ENCODE peak calls at places on chromosomes 6 and 20, in nine cellular contexts. X is cardiac fibroblast, A is astrocyte of the spinal cord, H is left ventricle myocardium inferior, R is mucosa of descending colon, I is HAP-1, K is upper lobe of left lung, Q is GM12865, E is NT2/D1. J is an unnamed sample.

GRCh38 chr6:66361886-66362285 is 654.9 kb upstream of the EYS start:
- DNase-seq in X (no peak), A (no peak), H (no peak), R (peak), I (no peak), K (peak), Q (no peak), E (no peak), J (peak)

GRCh38 chr6:157443066-157443800 is 62.2 kb downstream of the ZDHHC14 start:
- DNase-seq in X (peak), A (peak), H (no peak), R (no peak), I (no peak), K (no peak), Q (peak), E (no peak), J (no peak)

GRCh38 chr6:42029062-42029685 is 21.1 kb upstream of the TAF8 start:
- DNase-seq in X (no peak), A (no peak), H (no peak), R (no peak), I (no peak), K (no peak), Q (no peak), E (no peak), J (no peak)

GRCh38 chr20:39271205-39271604 is 309.1 kb downstream of the DHX35 start:
- DNase-seq in X (no peak), A (no peak), H (peak), R (no peak), I (no peak), K (no peak), Q (no peak), E (no peak), J (peak)

GRCh38 chr6:7431241-7431593 is 41.6 kb downstream of the RIOK1 start:
- DNase-seq in X (no peak), A (no peak), H (no peak), R (no peak), I (no peak), K (no peak), Q (no peak), E (no peak), J (no peak)

GRCh38 chr6:53369876-53370515 is 21.2 kb upstream of the ELOVL5 start:
- DNase-seq in X (no peak), A (no peak), H (no peak), R (no peak), I (no peak), K (no peak), Q (no peak), E (no peak), J (no peak)

GRCh38 chr6:80132942-80133517 is 26.6 kb downstream of the BCKDHB start:
- DNase-seq in X (peak), A (peak), H (peak), R (peak), I (peak), K (no peak), Q (peak), E (peak), J (peak)

GRCh38 chr6:14467591-14467990 is 350.0 kb downstream of the CD83 start:
- DNase-seq in X (no peak), A (no peak), H (no peak), R (no peak), I (no peak), K (no peak), Q (no peak), E (no peak), J (no peak)

GRCh38 chr6:134888316-134888715 is 61.6 kb downstream of the ALDH8A1 start:
- DNase-seq in X (no peak), A (no peak), H (no peak), R (no peak), I (no peak), K (no peak), Q (no peak), E (no peak), J (no peak)

GRCh38 chr20:44829688-44830087 is 19.3 kb upstream of the RIMS4 start:
- DNase-seq in X (no peak), A (no peak), H (no peak), R (no peak), I (no peak), K (no peak), Q (no peak), E (no peak), J (no peak)

GRCh38 chr20:19975436-19975799 is 41.7 kb upstream of the NAA20 start:
- DNase-seq in X (peak), A (peak), H (peak), R (no peak), I (no peak), K (no peak), Q (no peak), E (no peak), J (no peak)

GRCh38 chr20:19977373-19977770 is 39.8 kb upstream of the NAA20 start:
- DNase-seq in X (no peak), A (no peak), H (no peak), R (no peak), I (no peak), K (no peak), Q (no peak), E (no peak), J (no peak)

GRCh38 chr20:19975901-19976300 is 41.3 kb upstream of the NAA20 start:
- DNase-seq in X (peak), A (peak), H (no peak), R (no peak), I (no peak), K (no peak), Q (no peak), E (no peak), J (no peak)

GRCh38 chr20:19978511-19979210 is 38.5 kb upstream of the NAA20 start:
- DNase-seq in X (no peak), A (no peak), H (peak), R (no peak), I (no peak), K (no peak), Q (no peak), E (no peak), J (no peak)

GRCh38 chr20:19976595-19977372 is 40.4 kb upstream of the NAA20 start:
- DNase-seq in X (peak), A (peak), H (peak), R (no peak), I (peak), K (peak), Q (no peak), E (peak), J (peak)
- H3K4me3 ChIP-seq in X (peak), A (peak), H (peak), R (no peak), I (no peak), K (peak), Q (no peak), E (no peak), J (peak)

GRCh38 chr6:18390476-18390875 is 3.3 kb downstream of the RNF144B start:
- DNase-seq in X (no peak), A (peak), H (no peak), R (no peak), I (no peak), K (no peak), Q (no peak), E (no peak), J (no peak)

GRCh38 chr6:18392346-18392877 is 5.3 kb downstream of the RNF144B start:
- DNase-seq in X (no peak), A (no peak), H (no peak), R (no peak), I (no peak), K (no peak), Q (no peak), E (no peak), J (no peak)

GRCh38 chr6:18389479-18389878 is 2.3 kb downstream of the RNF144B start:
- DNase-seq in X (no peak), A (peak), H (no peak), R (no peak), I (no peak), K (no peak), Q (no peak), E (no peak), J (no peak)

GRCh38 chr6:18388942-18389341 is 1.8 kb downstream of the RNF144B start:
- DNase-seq in X (peak), A (peak), H (no peak), R (no peak), I (no peak), K (no peak), Q (no peak), E (no peak), J (no peak)

DNA sequence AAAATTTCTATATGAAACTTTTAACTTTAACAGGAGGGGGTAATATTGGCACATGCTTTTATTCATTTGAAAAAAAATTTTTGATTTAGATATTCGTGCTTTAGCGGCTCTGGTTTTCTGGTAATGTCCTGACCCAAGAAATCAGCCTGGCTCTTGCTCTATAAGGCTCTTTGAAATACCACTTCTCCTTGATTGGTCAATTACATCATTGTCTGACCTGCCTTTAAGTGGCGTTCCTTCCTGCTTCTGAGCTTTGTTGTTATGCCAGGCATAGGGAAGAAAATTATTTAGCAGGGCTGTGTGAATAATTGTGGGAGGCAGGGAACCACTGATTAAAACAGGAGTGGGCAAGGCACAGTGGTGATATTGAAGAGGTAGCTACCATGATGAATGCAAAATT is 3.9 kb downstream of the RNF144B start:
- DNase-seq in X (no peak), A (no peak), H (no peak), R (no peak), I (no peak), K (no peak), Q (no peak), E (no peak), J (no peak)
- H3K4me3 ChIP-seq in X (no peak), A (no peak), H (peak), R (no peak), I (no peak), K (peak), Q (no peak), E (no peak), J (peak)

GRCh38 chr6:159169193-159169555 is at the start of gene FNDC1:
- DNase-seq in X (peak), A (no peak), H (peak), R (peak), I (peak), K (peak), Q (peak), E (no peak), J (peak)

GRCh38 chr6:159168536-159169192 is 536 bp upstream of the FNDC1 start:
- DNase-seq in X (peak), A (peak), H (peak), R (peak), I (peak), K (peak), Q (no peak), E (peak), J (peak)

GRCh38 chr6:159170333-159170672 is 1.1 kb downstream of the FNDC1 start:
- DNase-seq in X (no peak), A (peak), H (no peak), R (no peak), I (no peak), K (no peak), Q (no peak), E (no peak), J (no peak)

GRCh38 chr6:159170999-159171712 is 2.0 kb downstream of the FNDC1 start:
- DNase-seq in X (peak), A (peak), H (peak), R (no peak), I (no peak), K (no peak), Q (no peak), E (no peak), J (peak)

DNA sequence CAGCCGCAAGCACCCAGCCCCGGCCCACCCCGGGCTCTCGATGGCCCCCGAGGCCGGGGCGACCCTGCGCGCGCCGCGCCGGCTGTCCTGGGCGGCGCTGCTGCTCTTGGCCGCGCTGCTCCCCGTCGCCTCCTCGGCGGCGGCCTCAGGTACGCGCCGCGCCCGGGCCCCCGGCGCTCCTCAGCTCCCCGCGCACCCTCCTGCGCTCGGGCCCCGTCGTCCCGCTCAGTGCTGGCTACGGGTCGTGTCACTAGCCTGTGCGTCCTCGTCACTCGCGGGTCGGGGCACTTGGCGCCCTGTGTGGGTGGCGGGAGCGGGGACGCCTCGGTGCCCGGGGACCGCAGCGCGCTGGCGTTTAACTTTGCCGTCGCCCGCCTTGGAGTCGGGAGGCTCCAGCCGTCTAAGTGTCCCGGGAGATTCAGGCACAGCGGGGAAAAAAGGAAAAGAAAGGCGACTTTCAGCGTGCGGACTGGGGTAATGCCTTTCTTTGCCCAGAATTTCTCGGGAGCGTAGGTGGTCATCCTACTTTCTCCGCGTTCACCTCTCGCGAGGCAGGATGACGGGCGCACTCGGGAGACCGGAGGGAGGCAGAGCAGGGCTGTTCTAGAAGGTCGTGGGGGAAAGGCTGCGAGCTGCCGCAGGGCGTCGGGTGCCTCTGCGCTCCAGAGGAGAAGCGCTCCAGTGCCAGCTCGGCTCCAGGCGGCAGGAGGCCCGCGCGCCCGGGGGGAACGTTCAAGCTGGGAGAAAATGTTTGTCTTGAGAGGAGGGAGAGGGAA is 545 bp downstream of the FNDC1 start:
- DNase-seq in X (peak), A (peak), H (peak), R (peak), I (peak), K (peak), Q (no peak), E (peak), J (peak)
- H3K4me3 ChIP-seq in X (peak), A (peak), H (peak), R (no peak), I (peak), K (peak), Q (no peak), E (peak), J (peak)

GRCh38 chr6:153167907-153168306 is 36.8 kb upstream of the RGS17 start:
- DNase-seq in X (no peak), A (no peak), H (no peak), R (no peak), I (no peak), K (no peak), Q (no peak), E (no peak), J (no peak)
- H3K4me3 ChIP-seq in X (no peak), A (no peak), H (no peak), R (no peak), I (no peak), K (no peak), Q (no peak), E (no peak), J (no peak)

DNA sequence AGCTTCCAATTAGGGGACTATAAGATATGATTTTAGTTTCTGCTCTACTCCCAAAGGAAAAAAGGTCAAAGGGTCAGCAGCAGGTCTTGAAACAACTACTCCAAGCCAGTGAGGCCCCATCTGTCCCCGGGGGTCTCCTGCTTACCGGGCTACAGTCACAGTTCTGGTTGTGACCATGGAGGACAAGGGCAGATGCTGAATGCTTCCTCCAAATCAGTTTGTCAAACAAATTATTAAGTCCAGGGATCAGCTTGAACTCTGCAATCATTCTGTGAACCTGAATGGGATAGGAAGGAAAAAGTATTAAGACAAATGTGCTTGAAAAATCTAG is 60.2 kb downstream of the MYH7B start:
- DNase-seq in X (no peak), A (no peak), H (no peak), R (no peak), I (no peak), K (no peak), Q (no peak), E (no peak), J (no peak)
- H3K4me3 ChIP-seq in X (no peak), A (no peak), H (no peak), R (no peak), I (no peak), K (no peak), Q (no peak), E (no peak), J (no peak)

DNA sequence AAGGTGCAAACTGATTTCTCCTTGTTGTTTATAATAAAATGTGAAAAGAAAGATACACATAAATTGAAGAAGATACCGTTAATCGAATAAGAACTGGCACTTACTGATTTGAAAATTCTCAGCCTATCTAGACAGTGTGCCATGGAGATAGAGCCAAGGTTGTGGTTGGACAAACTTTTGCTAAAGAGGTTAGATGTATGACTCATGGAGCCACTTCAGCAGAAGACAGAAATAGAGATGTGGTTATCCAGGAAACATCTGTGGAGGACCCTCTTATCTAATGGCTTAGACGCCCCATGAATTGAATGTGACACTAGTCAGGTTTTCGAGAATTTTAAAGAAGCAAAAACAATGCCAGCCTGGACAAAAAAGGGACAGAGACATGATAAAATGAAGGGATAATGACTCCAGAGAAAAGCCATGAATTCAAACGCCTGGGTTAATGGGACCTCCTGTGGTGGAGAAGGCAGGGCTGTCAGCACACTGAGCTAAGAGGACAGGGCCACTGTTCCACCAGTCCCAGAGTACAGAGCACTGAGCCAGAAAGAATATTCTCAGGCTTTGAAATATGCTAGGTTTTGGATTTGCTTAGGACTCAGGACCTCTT is 280.5 kb downstream of the CLVS2 start:
- DNase-seq in X (no peak), A (peak), H (no peak), R (no peak), I (no peak), K (no peak), Q (no peak), E (peak), J (no peak)
- H3K4me3 ChIP-seq in X (no peak), A (no peak), H (no peak), R (no peak), I (no peak), K (no peak), Q (no peak), E (no peak), J (no peak)

DNA sequence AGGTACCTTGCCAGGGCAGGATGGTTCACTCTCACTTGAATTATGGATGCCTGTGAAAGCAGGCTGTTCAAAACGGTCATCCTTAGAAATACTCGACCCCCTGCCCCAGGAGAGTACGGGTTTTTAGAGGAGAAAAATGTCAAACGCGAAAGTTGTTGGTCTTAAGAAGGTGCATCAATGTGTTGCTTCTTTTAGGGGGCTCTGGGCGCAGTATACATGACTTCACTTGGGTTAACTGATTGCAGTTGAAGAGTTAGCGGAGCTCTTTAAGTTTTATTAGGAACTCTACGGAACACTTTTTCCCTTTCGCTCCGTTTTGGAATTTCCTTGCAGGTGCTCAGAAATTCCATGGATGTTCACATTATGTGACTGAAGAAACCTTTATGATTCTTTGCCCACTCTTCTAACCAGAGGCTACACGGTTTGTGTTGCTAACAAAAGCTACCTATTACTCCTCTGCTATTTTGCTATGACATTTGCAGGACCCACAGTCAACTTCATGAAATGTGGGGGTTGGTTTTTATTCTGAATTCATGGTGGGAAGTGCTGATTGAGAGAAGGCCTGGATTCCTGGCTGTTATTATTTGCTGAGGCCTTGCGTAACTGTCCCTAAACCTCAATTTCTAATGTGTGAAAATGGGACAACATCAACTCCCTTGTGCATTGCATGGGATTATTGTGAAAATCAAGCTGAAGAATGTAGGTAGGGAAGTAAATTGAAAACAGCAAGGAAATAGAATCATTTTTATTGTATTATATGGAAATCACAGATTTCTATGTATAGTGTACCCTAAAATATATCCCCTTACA is 845 bp downstream of the ENPP1 start:
- DNase-seq in X (no peak), A (no peak), H (no peak), R (no peak), I (no peak), K (no peak), Q (no peak), E (no peak), J (no peak)
- H3K4me3 ChIP-seq in X (peak), A (peak), H (peak), R (peak), I (peak), K (peak), Q (no peak), E (peak), J (peak)

GRCh38 chr6:30647039-30647801 is at the start of gene C6orf136:
- DNase-seq in X (peak), A (peak), H (peak), R (peak), I (peak), K (peak), Q (peak), E (peak), J (peak)

GRCh38 chr6:30644769-30645168 is 2.2 kb upstream of the C6orf136 start:
- DNase-seq in X (no peak), A (no peak), H (no peak), R (no peak), I (no peak), K (no peak), Q (no peak), E (no peak), J (no peak)

GRCh38 chr6:30645989-30646388 is 944 bp upstream of the C6orf136 start:
- DNase-seq in X (no peak), A (no peak), H (no peak), R (no peak), I (no peak), K (no peak), Q (no peak), E (no peak), J (no peak)

GRCh38 chr6:30647802-30648460 is 998 bp downstream of the C6orf136 start:
- DNase-seq in X (no peak), A (peak), H (no peak), R (no peak), I (peak), K (no peak), Q (no peak), E (no peak), J (no peak)

GRCh38 chr6:30646450-30647038 is 389 bp upstream of the C6orf136 start:
- DNase-seq in X (no peak), A (no peak), H (peak), R (peak), I (peak), K (peak), Q (no peak), E (no peak), J (peak)
- H3K4me3 ChIP-seq in X (peak), A (peak), H (peak), R (peak), I (peak), K (peak), Q (peak), E (peak), J (peak)

J was measured in right cardiac atrium.